ENCODE peak calls at places on chromosomes 16 and 17, in four cellular contexts. N, Q, V and A are unnamed samples.

GRCh38 chr16:82603784-82604411 is 22.9 kb upstream of the CDH13 start:
- DNase-seq in N (peak; percentile 73), Q (peak; percentile 73), V (peak; percentile 78), A (no peak)

GRCh38 chr17:42311240-42312034 is 23.1 kb downstream of the STAT5A start:
- DNase-seq in Q (peak; percentile 82), N (peak; percentile 94), V (peak; percentile 72), A (peak; percentile 73)

GRCh38 chr16:4753227-4753626 is 13.7 kb downstream of the ZNF500 start:
- DNase-seq in Q (no peak), V (no peak), N (no peak), A (no peak)

GRCh38 chr17:40021471-40021961 is 6.3 kb downstream of the CSF3 start:
- DNase-seq in N (peak; percentile 61), V (no peak), Q (no peak), A (no peak)

GRCh38 chr17:50056961-50057330 is 1.0 kb downstream of the ITGA3 start:
- DNase-seq in Q (no peak), N (peak; percentile 64), V (peak; percentile 67), A (peak; percentile 30)

GRCh38 chr16:87543436-87544191 is 50.8 kb upstream of the ZCCHC14 start:
- DNase-seq in Q (no peak), V (no peak), N (no peak), A (no peak)

GRCh38 chr16:89197033-89197632 is 3.2 kb downstream of the SLC22A31 start:
- DNase-seq in V (no peak), N (no peak), Q (no peak), A (no peak)

GRCh38 chr17:76879254-76879653 is 11.1 kb downstream of the MGAT5B start:
- DNase-seq in N (no peak), V (no peak), Q (no peak), A (no peak)

DNA sequence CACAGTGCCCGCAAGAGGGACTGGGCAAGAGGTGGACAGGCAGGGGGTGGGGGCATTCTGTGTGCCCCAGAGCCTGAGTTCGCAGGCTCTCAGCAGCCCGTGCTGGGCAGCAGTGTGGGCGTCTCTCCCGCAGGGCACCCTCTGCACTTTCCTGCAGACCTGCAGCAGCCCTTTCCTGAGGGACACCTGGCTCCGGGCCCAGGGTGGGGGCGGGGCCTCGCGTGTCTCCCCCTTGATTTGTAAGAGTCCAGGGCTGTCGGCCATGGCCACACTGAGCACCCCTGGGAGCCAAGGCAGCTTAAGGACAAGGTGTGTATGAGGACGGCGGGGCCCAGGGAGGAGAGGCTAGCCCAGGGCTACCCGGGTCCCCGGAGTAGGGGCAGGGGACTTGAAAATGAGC is 33.4 kb upstream of the SLC38A10 start:
- DNase-seq in V (no peak), N (no peak), Q (no peak), A (no peak)
- H3K4ac ChIP-seq in V (no peak overlapping the region), N (no peak overlapping the region), Q (no peak overlapping the region), A (peak overlapping the region; percentile 17)

DNA sequence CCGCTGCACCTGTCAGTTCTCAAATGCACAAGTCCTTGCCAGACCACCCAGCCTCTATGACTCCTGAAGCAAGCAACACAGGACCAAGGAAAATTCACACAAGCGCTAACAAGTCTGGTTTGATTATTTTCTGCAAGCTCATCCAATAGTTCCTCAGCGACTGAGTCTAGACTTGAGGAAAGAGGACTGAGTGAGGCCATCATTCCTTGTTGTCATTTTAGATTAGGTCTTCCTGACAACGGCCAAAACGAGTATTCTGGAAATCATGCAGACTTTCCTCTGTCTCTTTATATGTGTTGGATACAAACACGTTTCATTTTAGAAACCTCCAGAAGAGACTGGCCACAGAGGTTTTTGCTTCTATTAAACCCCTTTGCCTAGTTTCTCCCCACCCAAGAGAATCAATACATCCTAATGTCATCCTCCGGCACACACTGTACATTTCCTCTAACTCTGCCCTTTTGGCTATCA is 561 bp downstream of the CCDC47 start:
- DNase-seq in N (peak; percentile 31), V (no peak), Q (peak; percentile 11), A (no peak)
- H3K4ac ChIP-seq in N (peak overlapping the region; percentile 68), V (no peak overlapping the region), Q (no peak overlapping the region), A (peak overlapping the region; percentile 85)

GRCh38 chr17:80692931-80693467 is 148.4 kb downstream of the RPTOR start:
- DNase-seq in Q (no peak), N (no peak), V (no peak), A (no peak)

GRCh38 chr17:80694085-80694991 is 149.7 kb downstream of the RPTOR start:
- DNase-seq in V (no peak), N (no peak), Q (no peak), A (no peak)

GRCh38 chr17:80694992-80695912 is 150.6 kb downstream of the RPTOR start:
- DNase-seq in N (no peak), V (no peak), Q (no peak), A (no peak)

GRCh38 chr17:80691784-80692183 is 147.1 kb downstream of the RPTOR start:
- DNase-seq in V (no peak), N (no peak), Q (no peak), A (no peak)

GRCh38 chr17:80693511-80693910 is 148.9 kb downstream of the RPTOR start:
- DNase-seq in V (no peak), N (no peak), Q (no peak), A (no peak)
- H3K4ac ChIP-seq in V (no peak overlapping the region), N (peak overlapping the region; percentile 61), Q (no peak overlapping the region), A (no peak overlapping the region)

GRCh38 chr17:57900991-57901743 is 51.3 kb upstream of the MRPS23 start:
- DNase-seq in N (no peak), Q (no peak), V (no peak), A (no peak)
- H3K4ac ChIP-seq in N (no peak overlapping the region), Q (no peak overlapping the region), V (no peak overlapping the region), A (no peak overlapping the region)

DNA sequence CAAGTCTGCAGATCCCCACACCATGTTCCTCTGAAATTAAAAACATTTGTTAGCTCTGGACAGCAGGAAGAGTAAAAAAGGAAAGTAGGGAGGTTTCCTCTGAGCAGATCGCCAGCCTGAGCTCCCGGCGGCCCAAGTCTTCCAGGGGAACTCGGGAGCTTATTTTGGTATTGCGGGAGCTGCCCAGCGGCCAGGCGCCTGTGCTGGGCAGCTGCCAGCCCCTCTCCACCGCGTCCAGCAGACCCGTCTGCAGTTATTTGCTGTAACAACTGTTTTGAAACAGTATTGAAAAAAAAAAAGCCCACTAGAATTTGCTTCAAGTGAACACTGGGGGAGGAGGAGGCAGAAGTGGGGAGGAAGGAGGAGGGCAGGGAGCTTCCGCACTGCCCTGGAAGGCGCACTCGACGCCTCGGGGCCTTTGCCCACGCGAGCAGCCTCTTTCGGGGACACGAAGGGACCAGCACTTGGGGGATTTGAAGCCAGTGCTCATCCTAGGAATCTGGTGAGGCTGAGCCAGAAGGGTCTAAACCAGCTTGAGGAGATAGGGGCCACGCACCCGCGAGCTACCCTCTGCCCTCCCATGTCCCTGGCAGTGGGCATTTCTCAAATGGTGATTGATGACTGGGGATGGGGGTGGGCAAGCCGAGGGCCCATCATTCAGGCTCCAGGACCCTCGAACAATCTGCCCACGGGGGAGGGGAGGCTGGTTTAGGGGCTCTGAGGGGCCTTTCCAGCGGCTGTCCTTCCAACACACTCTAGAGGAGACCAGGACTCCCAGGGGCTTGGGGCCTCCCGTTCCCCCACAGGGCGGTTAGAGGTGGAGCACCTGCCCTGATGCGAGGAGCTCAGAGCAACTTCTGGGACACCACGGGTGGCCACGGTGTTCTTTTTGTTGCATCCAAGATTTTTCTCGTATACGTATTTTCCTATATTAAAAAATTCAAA is 3.0 kb upstream of the BAHCC1 start:
- DNase-seq in N (peak; percentile 52), Q (no peak), V (no peak), A (no peak)
- H3K4ac ChIP-seq in N (peak overlapping the region; percentile 96), Q (no peak overlapping the region), V (no peak overlapping the region), A (peak overlapping the region; percentile 37)

GRCh38 chr17:1713878-1714487 is 3.8 kb upstream of the TLCD2 start:
- DNase-seq in V (peak; percentile 93), Q (peak; percentile 93), N (peak; percentile 32), A (no peak)
- H3K4ac ChIP-seq in V (no peak overlapping the region), Q (no peak overlapping the region), N (peak overlapping the region; percentile 94), A (peak overlapping the region; percentile 93)

DNA sequence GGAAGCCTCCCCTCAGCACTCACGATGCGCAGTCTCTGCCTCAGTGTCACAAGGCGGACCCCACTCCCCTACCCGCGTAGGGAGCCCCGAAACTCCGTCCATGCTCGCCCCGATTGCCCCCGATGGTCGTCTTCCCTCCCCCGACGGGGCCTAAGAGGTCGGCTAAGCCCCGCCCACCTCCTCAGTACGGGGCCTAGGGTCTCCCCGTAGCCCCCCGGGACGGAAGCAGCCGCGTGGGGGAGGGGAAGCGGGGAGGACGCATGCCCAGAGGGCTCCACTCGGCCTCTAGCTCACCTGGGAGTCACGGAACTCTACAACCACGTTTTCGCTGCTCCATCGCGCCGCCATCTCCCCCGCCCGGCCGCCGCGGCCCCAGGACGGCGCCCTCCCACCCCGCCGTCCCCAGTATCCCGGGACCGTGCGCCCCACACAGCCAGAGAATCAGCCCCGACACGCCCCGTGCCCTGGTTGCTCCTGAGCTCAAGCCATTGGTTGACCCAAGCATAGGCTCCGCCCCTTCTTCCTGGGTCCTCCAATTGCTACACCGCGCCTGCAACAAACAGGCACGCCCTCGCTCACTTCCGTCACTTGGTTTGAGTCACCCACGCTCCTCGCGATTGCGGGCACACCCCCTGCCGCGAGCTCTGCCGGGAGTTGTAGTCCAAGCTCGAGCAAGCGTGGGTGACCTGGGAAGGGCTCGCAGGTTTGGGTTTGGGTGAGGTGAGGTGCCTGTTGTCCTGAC is at the start of gene WDR59:
- DNase-seq in V (peak; percentile 100), Q (peak; percentile 100), N (peak; percentile 99), A (peak; percentile 100)
- H3K4ac ChIP-seq in V (no peak within 1 kb of the TSS), Q (no peak within 1 kb of the TSS), N (peak within 1 kb of the TSS; percentile 69), A (peak within 1 kb of the TSS; percentile 96)

DNA sequence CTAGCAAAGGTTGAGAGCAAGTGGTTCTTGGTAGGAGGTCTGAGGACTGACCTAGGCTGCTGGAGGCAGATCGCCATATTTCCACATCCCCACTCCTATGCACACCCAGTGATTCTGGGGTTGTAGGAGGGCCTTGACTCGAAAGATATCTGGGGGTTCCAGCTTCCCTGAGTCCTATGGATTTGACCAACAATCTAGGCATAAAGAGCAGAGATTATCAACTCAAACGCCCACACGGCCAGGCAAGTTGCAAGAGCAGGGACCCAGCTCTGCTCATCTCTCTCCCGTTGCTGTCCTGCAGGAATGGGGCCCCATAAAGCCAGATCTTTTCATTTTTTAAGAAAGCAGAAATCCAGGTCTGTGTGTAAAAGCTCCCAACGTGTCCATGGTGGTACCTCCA is 94.6 kb downstream of the SOCS1 start:
- DNase-seq in V (no peak), N (no peak), Q (no peak), A (no peak)
- H3K4ac ChIP-seq in V (no peak overlapping the region), N (peak overlapping the region; percentile 6), Q (no peak overlapping the region), A (no peak overlapping the region)

DNA sequence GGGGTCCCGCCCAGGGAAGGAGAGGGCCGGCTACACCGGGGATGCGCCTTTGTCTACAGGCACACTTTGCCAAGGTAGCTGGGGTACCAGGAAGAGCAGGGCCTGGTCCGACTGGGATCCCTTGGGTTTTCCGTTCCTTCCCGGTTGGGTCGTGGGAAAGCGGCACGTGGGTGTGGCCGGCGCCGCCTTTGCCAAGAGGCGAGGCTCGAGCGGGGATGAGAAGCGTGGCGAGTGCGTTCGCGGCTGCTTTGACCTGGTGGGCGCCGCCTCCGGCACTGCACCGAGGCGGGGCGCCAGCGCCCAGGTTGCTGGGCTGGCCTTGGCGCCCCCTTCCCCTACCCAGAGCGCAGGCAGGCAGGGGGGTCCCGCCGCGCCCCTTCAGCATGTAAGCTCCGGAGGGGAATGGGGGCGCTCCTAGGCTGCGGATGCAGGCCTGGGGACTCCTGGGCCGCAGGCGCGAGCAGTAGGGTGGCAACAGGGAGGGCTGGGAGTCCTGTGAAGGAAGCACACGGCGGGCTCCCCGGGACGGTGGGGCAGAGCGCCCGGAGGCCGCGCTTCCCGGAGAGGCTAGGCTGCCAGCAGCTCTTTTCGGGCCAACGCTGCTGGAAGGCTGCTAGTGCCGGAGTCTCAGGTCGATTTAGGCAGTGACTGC is 2.0 kb downstream of the HAS3 start:
- DNase-seq in Q (peak; percentile 35), N (no peak), V (peak; percentile 47), A (no peak)
- H3K4ac ChIP-seq in Q (peak overlapping the region; percentile 39), N (no peak overlapping the region), V (no peak overlapping the region), A (no peak overlapping the region)